ENCODE peak calls at places on chromosomes 5 and 9, in seven cellular contexts. B is iPS DF 19.7, Y is neural crest cell, M is HT1080, R is COLO829, X is NCI-H2171, T is RWPE1. S is an unnamed sample.

GRCh38 chr9:91156451-91157234 is 205.1 kb downstream of the AUH start:
- DNase-seq in R (no peak), T (no peak), M (no peak), X (no peak), B (no peak), Y (no peak), S (no peak)

GRCh38 chr5:65468633-65469032 is 13.1 kb downstream of the ADAMTS6 start:
- DNase-seq in T (no peak), X (no peak), M (no peak), B (no peak), Y (no peak), R (no peak), S (no peak)

GRCh38 chr5:111159845-111160244 is 64.3 kb upstream of the CAMK4 start:
- DNase-seq in X (no peak), Y (no peak), R (no peak), B (no peak), T (no peak), M (no peak), S (no peak)

GRCh38 chr9:133056533-133056932 is 5.2 kb upstream of the CEL start:
- DNase-seq in Y (no peak), R (no peak), X (no peak), M (no peak), B (no peak), T (peak; percentile 84), S (no peak)

GRCh38 chr9:76580188-76580587 is 121.2 kb downstream of the GCNT1 start:
- DNase-seq in M (no peak), B (no peak), T (no peak), R (no peak), X (no peak), Y (no peak), S (no peak)

GRCh38 chr9:69554945-69555344 is 117.2 kb downstream of the APBA1 start:
- DNase-seq in B (no peak), T (no peak), Y (no peak), M (peak; percentile 24), R (no peak), X (no peak), S (no peak)

GRCh38 chr9:25472681-25473080 is 205.6 kb downstream of the TUSC1 start:
- DNase-seq in M (no peak), B (no peak), R (no peak), X (no peak), Y (no peak), T (no peak), S (no peak)

GRCh38 chr5:115457985-115458384 is 86.6 kb downstream of the FEM1C start:
- DNase-seq in R (no peak), T (no peak), X (no peak), Y (no peak), B (no peak), M (no peak), S (no peak)

GRCh38 chr5:72452515-72453259 is 54.5 kb downstream of the ZNF366 start:
- DNase-seq in X (no peak), R (peak; percentile 72), B (no peak), T (peak; percentile 92), M (peak; percentile 86), Y (no peak), S (no peak)

GRCh38 chr5:79691007-79691406 is 1.4 kb downstream of the CMYA5 start:
- DNase-seq in M (no peak), R (no peak), T (no peak), Y (no peak), B (no peak), X (no peak), S (no peak)

GRCh38 chr5:31193591-31194457 is at the start of gene CDH6:
- DNase-seq in X (no peak), R (no peak), T (peak; percentile 20), Y (peak; percentile 76), B (peak; percentile 90), M (no peak), S (no peak)

GRCh38 chr9:88258012-88258411 is 119.7 kb upstream of the SPATA31C2 start:
- DNase-seq in T (no peak), B (no peak), Y (no peak), X (no peak), M (peak; percentile 56), R (no peak), S (no peak)

GRCh38 chr5:176740702-176741565 is 69.4 kb upstream of the UNC5A start:
- DNase-seq in M (no peak), R (no peak), B (no peak), Y (no peak), X (no peak), T (no peak), S (no peak)

GRCh38 chr9:81431662-81432061 is 257.7 kb downstream of the TLE1 start:
- DNase-seq in Y (no peak), R (no peak), T (no peak), X (no peak), B (no peak), M (peak; percentile 83), S (no peak)

GRCh38 chr9:32395483-32396216 is 11.2 kb downstream of the ACO1 start:
- DNase-seq in X (no peak), Y (no peak), T (peak; percentile 79), B (no peak), R (no peak), M (peak; percentile 87), S (no peak)

GRCh38 chr9:96618209-96619108 is 1.2 kb downstream of the CDC14B start:
- DNase-seq in X (no peak), M (no peak), R (no peak), T (peak; percentile 66), Y (no peak), B (no peak), S (peak; percentile 36)

GRCh38 chr5:139884144-139884543 is 88.5 kb downstream of the PSD2 start:
- DNase-seq in R (no peak), X (no peak), B (no peak), T (no peak), Y (no peak), M (no peak), S (no peak)

GRCh38 chr9:129482521-129483466 is 138.1 kb downstream of the C9orf50 start:
- DNase-seq in B (no peak), M (peak; percentile 61), Y (peak; percentile 40), R (peak; percentile 73), T (peak; percentile 93), X (peak; percentile 96), S (peak; percentile 79)

GRCh38 chr5:108669493-108669892 is 78.2 kb upstream of the FER start:
- DNase-seq in M (no peak), T (no peak), B (no peak), R (no peak), Y (no peak), X (no peak), S (no peak)

GRCh38 chr5:33894566-33894965 is 2.8 kb upstream of the ADAMTS12 start:
- DNase-seq in X (no peak), R (no peak), B (no peak), M (peak; percentile 79), Y (no peak), T (no peak), S (no peak)

GRCh38 chr5:66122379-66123034 is 21.6 kb upstream of the SREK1 start:
- DNase-seq in R (no peak), Y (no peak), B (no peak), M (peak; percentile 65), X (no peak), T (peak; percentile 57), S (no peak)

GRCh38 chr5:145701404-145701803 is 133.7 kb downstream of the PRELID2 start:
- DNase-seq in X (no peak), B (no peak), T (no peak), R (no peak), Y (no peak), M (no peak), S (no peak)

GRCh38 chr9:17986595-17986994 is 407.7 kb downstream of the SH3GL2 start:
- DNase-seq in Y (no peak), T (no peak), M (no peak), B (no peak), X (no peak), R (no peak), S (no peak)

GRCh38 chr5:131530706-131531331 is 104.2 kb downstream of the RAPGEF6 start:
- DNase-seq in M (no peak), B (no peak), R (no peak), X (no peak), Y (no peak), T (no peak), S (no peak)

GRCh38 chr9:110443878-110444245 is 106.2 kb upstream of the TXNDC8 start:
- DNase-seq in X (no peak), M (no peak), B (no peak), T (no peak), R (no peak), Y (no peak), S (no peak)

S was measured in K562.